ENCODE peak calls at places on chromosome 14, in six cellular contexts. L is A549, B is PC-9, G is suprapubic skin, P is GM23248, F is neuronal stem cell. A is an unnamed sample.

GRCh38 chr14:59823190-59823589 is 47.4 kb downstream of the RTN1 start:
- DNase-seq in L (no peak), B (no peak), G (no peak), P (no peak), F (no peak), A (no peak)

GRCh38 chr14:72594099-72594901 is 299.6 kb downstream of the DPF3 start:
- DNase-seq in L (no peak), B (no peak), G (no peak), P (no peak), F (no peak), A (no peak)

GRCh38 chr14:92093320-92093719 is 13.1 kb downstream of the ATXN3 start:
- DNase-seq in L (peak; percentile 14), B (no peak), G (no peak), P (peak; percentile 8), F (no peak), A (peak; percentile 13)

GRCh38 chr14:102238131-102238530 is 66.8 kb downstream of the MOK start:
- DNase-seq in L (no peak), B (no peak), G (no peak), P (no peak), F (no peak), A (no peak)

GRCh38 chr14:76768201-76768656 is 7.0 kb downstream of the VASH1 start:
- DNase-seq in L (no peak), B (peak; percentile 0), G (peak; percentile 76), P (no peak), F (no peak), A (peak; percentile 84)

GRCh38 chr14:67480011-67480410 is 8.5 kb downstream of the TMEM229B start:
- DNase-seq in L (no peak), B (no peak), G (no peak), P (no peak), F (no peak), A (no peak)

GRCh38 chr14:36508418-36509051 is 11.5 kb downstream of the NKX2-1 start:
- DNase-seq in L (no peak), B (no peak), G (no peak), P (no peak), F (no peak), A (no peak)

GRCh38 chr14:37591311-37591940 is 3.6 kb downstream of the FOXA1 start:
- DNase-seq in L (peak; percentile 80), B (no peak), G (no peak), P (no peak), F (no peak), A (no peak)

GRCh38 chr14:105492966-105493871 is 2.2 kb downstream of the TEDC1 start:
- DNase-seq in L (peak; percentile 5), B (no peak), G (no peak), P (no peak), F (no peak), A (no peak)

GRCh38 chr14:31419179-31420012 is 954 bp downstream of the HEATR5A start:
- DNase-seq in L (no peak), B (no peak), G (no peak), P (peak; percentile 79), F (no peak), A (no peak)

GRCh38 chr14:33842299-33842698 is 108.6 kb downstream of the EGLN3 start:
- DNase-seq in L (peak; percentile 19), B (peak; percentile 67), G (no peak), P (peak; percentile 14), F (no peak), A (no peak)

GRCh38 chr14:102749393-102749792 is 27.9 kb upstream of the TRAF3 start:
- DNase-seq in L (no peak), B (no peak), G (no peak), P (no peak), F (no peak), A (no peak)

GRCh38 chr14:101454229-101454628 is 107.1 kb upstream of the DIO3 start:
- DNase-seq in L (no peak), B (no peak), G (peak; percentile 50), P (no peak), F (no peak), A (no peak)

GRCh38 chr14:36222952-36223468 is 46.5 kb upstream of the PTCSC3 start:
- DNase-seq in L (no peak), B (no peak), G (no peak), P (peak; percentile 22), F (no peak), A (no peak)

GRCh38 chr14:58401587-58401986 is 5.9 kb downstream of the TOMM20L start:
- DNase-seq in L (peak; percentile 27), B (no peak), G (no peak), P (no peak), F (no peak), A (no peak)

GRCh38 chr14:87508333-87508732 is 484.6 kb downstream of the GALC start:
- DNase-seq in L (no peak), B (no peak), G (no peak), P (no peak), F (no peak), A (no peak)

GRCh38 chr14:56207626-56208297 is 89.6 kb downstream of the PELI2 start:
- DNase-seq in L (no peak), B (no peak), G (no peak), P (peak; percentile 55), F (no peak), A (no peak)

GRCh38 chr14:61154606-61155005 is 126.5 kb downstream of the TMEM30B start:
- DNase-seq in L (no peak), B (no peak), G (no peak), P (no peak), F (no peak), A (no peak)

GRCh38 chr14:101132588-101132987 is 229.1 kb upstream of the RTL1 start:
- DNase-seq in L (no peak), B (no peak), G (no peak), P (no peak), F (no peak), A (no peak)

GRCh38 chr14:103569436-103569835 is 6.7 kb downstream of the COA8 start:
- DNase-seq in L (no peak), B (no peak), G (no peak), P (no peak), F (no peak), A (no peak)

GRCh38 chr14:95156153-95156764 is 1.1 kb downstream of the DICER1 start:
- DNase-seq in L (peak; percentile 12), B (no peak), G (no peak), P (peak; percentile 59), F (no peak), A (no peak)

GRCh38 chr14:92914087-92914656 is 8.8 kb upstream of the CHGA start:
- DNase-seq in L (no peak), B (no peak), G (no peak), P (peak; percentile 51), F (peak; percentile 67), A (peak; percentile 27)

GRCh38 chr14:105168979-105169507 is 467 bp upstream of the JAG2 start:
- DNase-seq in L (peak; percentile 68), B (no peak), G (no peak), P (peak; percentile 34), F (peak; percentile 57), A (peak; percentile 20)

GRCh38 chr14:106776395-106776983 is 1250.1 kb downstream of the TMEM121 start:
- DNase-seq in L (no peak), B (no peak), G (no peak), P (no peak), F (no peak), A (no peak)
- H3K27ac ChIP-seq in L (no peak overlapping the region), B (no peak overlapping the region), G (no peak overlapping the region), P (no peak overlapping the region), F (no peak overlapping the region), A (no peak overlapping the region)

GRCh38 chr14:94026886-94027469 is 838 bp downstream of the OTUB2 start:
- DNase-seq in L (no peak), B (no peak), G (no peak), P (no peak), F (no peak), A (no peak)

GRCh38 chr14:94027566-94028449 is 1.7 kb downstream of the OTUB2 start:
- DNase-seq in L (no peak), B (peak; percentile 52), G (no peak), P (peak; percentile 16), F (no peak), A (no peak)

GRCh38 chr14:94024549-94024948 is 1.6 kb upstream of the OTUB2 start:
- DNase-seq in L (no peak), B (no peak), G (no peak), P (no peak), F (no peak), A (no peak)

GRCh38 chr14:94026173-94026885 is at the start of gene OTUB2:
- DNase-seq in L (peak; percentile 99), B (peak; percentile 81), G (peak; percentile 96), P (peak; percentile 98), F (peak; percentile 99), A (peak; percentile 96)

DNA sequence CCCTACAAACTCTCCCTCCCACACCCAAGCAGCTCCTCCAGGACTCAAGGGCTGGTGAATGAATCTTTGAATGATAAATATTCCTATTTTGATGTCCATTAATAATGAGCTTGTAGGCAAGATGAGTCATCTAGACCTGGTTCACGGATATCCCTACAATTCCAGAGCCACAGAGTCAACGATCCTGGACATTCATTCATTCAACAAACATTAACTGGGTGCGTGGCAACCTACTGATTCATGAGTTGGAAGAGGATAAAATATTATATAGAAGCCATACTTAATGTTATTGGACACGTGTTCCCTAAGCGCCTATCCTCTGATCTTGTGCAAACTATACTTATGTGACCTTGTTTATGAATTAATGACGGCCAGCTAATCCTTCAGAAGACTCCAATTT is 420 bp upstream of the OTUB2 start:
- DNase-seq in L (no peak), B (no peak), G (no peak), P (peak; percentile 18), F (no peak), A (no peak)
- H3K4me3 ChIP-seq in L (peak overlapping the region; percentile 70), B (peak overlapping the region; percentile 54), G (peak overlapping the region; percentile 69), P (peak overlapping the region; percentile 75), F (peak overlapping the region; percentile 55), A (peak overlapping the region; percentile 71)

GRCh38 chr14:90301122-90301521 is 30.6 kb downstream of the NRDE2 start:
- DNase-seq in L (no peak), B (no peak), G (no peak), P (no peak), F (no peak), A (no peak)
- H3K27ac ChIP-seq in L (no peak overlapping the region), B (no peak overlapping the region), G (no peak overlapping the region), P (no peak overlapping the region), F (no peak overlapping the region), A (no peak overlapping the region)

GRCh38 chr14:68952544-68953535 is 26.3 kb downstream of the ACTN1 start:
- DNase-seq in L (no peak), B (no peak), G (no peak), P (peak; percentile 81), F (no peak), A (no peak)
- H3K4me3 ChIP-seq in L (peak overlapping the region; percentile 18), B (no peak overlapping the region), G (peak overlapping the region; percentile 11), P (peak overlapping the region; percentile 65), F (no peak overlapping the region), A (no peak overlapping the region)

GRCh38 chr14:68634874-68635601 is 157.8 kb downstream of the ZFP36L1 start:
- DNase-seq in L (no peak), B (no peak), G (no peak), P (no peak), F (no peak), A (no peak)
- H3K27ac ChIP-seq in L (peak overlapping the region; percentile 34), B (no peak overlapping the region), G (no peak overlapping the region), P (no peak overlapping the region), F (no peak overlapping the region), A (no peak overlapping the region)

A was measured in CD4-positive, CD25-positive, alpha-beta regulatory T cell.